ENCODE peak calls at places on chromosomes 13 and 19, in ten cellular contexts. T, Q, A, O, W, M, P, V, K and C are unnamed samples.
A peak's percentile ranks its signal among the peaks of the same experiment; 100 is the strongest.

GRCh38 chr13:74920361-74920760 is 561.6 kb downstream of the TBC1D4 start:
- DNase-seq in W (no peak), O (no peak), A (no peak), M (no peak), P (no peak), Q (no peak), T (no peak), V (no peak), K (no peak), C (no peak)

GRCh38 chr13:24629320-24629719 is 50.9 kb upstream of the ATP12A start:
- DNase-seq in M (no peak), P (no peak), Q (peak; percentile 41), K (no peak), W (no peak), A (no peak), O (no peak), T (no peak), V (no peak), C (no peak)

GRCh38 chr13:113656831-113657671 is 947 bp downstream of the ATP4B start:
- DNase-seq in A (no peak), Q (no peak), T (no peak), W (no peak), V (no peak), M (no peak), P (no peak), K (no peak), O (no peak), C (no peak)

GRCh38 chr13:73228546-73228945 is 169.7 kb downstream of the KLF5 start:
- DNase-seq in K (no peak), A (no peak), T (no peak), W (peak; percentile 83), O (no peak), M (no peak), Q (peak; percentile 54), P (no peak), V (no peak), C (peak; percentile 24)

GRCh38 chr13:51233117-51233826 is 11.1 kb downstream of the FAM124A start:
- DNase-seq in O (no peak), P (no peak), M (no peak), K (no peak), T (no peak), W (no peak), A (no peak), V (no peak), Q (no peak), C (no peak)

GRCh38 chr13:48712141-48712540 is 58.4 kb downstream of the CYSLTR2 start:
- DNase-seq in K (no peak), O (no peak), Q (no peak), T (no peak), P (no peak), M (no peak), W (no peak), A (no peak), V (no peak), C (no peak)

GRCh38 chr19:57888494-57889231 is at the start of gene ZNF814:
- DNase-seq in O (peak; percentile 64), T (no peak), A (peak; percentile 43), M (peak; percentile 92), W (peak; percentile 79), Q (peak; percentile 89), K (peak; percentile 80), P (no peak), V (peak; percentile 62), C (peak; percentile 84)

GRCh38 chr19:7843521-7843920 is 13.5 kb downstream of the EVI5L start:
- DNase-seq in P (no peak), M (no peak), W (no peak), O (no peak), Q (no peak), V (no peak), A (no peak), T (no peak), K (no peak), C (no peak)

GRCh38 chr19:36136975-36137686 is 2.7 kb upstream of the CAPNS1 start:
- DNase-seq in T (no peak), O (no peak), W (peak; percentile 14), V (no peak), K (peak; percentile 71), M (peak; percentile 63), P (peak; percentile 88), A (no peak), Q (peak; percentile 37), C (no peak)

GRCh38 chr19:1941146-1942077 is at the start of gene CSNK1G2:
- DNase-seq in A (no peak), K (no peak), T (no peak), M (no peak), P (no peak), Q (no peak), O (no peak), W (no peak), V (no peak), C (peak; percentile 23)